ENCODE peak calls at places on chromosomes 5 and 9, in six cellular contexts. Y, K, W, V, G and H are unnamed samples.

GRCh38 chr9:112194969-112195431 is 19.9 kb upstream of the SUSD1 start:
- DNase-seq in Y (no peak), K (no peak), W (no peak), V (no peak), G (no peak), H (no peak)

GRCh38 chr5:81778642-81779041 is 27.7 kb upstream of the SSBP2 start:
- DNase-seq in Y (no peak), K (no peak), W (no peak), V (no peak), G (no peak), H (no peak)

GRCh38 chr9:602716-603115 is 238.8 kb upstream of the DMRT1 start:
- DNase-seq in Y (no peak), K (no peak), W (no peak), V (no peak), G (no peak), H (no peak)

GRCh38 chr5:353599-354580 is 32.4 kb downstream of the AHRR start:
- DNase-seq in Y (no peak), K (no peak), W (no peak), V (no peak), G (no peak), H (peak)

GRCh38 chr5:92309336-92309991 is 926.3 kb upstream of the ARRDC3 start:
- DNase-seq in Y (peak), K (peak), W (peak), V (no peak), G (no peak), H (peak)

GRCh38 chr9:136695955-136696354 is 8.7 kb upstream of the AGPAT2 start:
- DNase-seq in Y (no peak), K (no peak), W (peak), V (no peak), G (no peak), H (no peak)

GRCh38 chr9:19914044-19914443 is 125.2 kb upstream of the SLC24A2 start:
- DNase-seq in Y (no peak), K (no peak), W (no peak), V (no peak), G (no peak), H (no peak)

GRCh38 chr9:112378441-112379176 is 1.3 kb upstream of the HSDL2 start:
- DNase-seq in Y (no peak), K (no peak), W (peak), V (no peak), G (no peak), H (no peak)

GRCh38 chr9:135902655-135903357 is 4.5 kb downstream of the CAMSAP1 start:
- DNase-seq in Y (no peak), K (no peak), W (no peak), V (no peak), G (no peak), H (no peak)

GRCh38 chr9:84932915-84933527 is 263.5 kb downstream of the NTRK2 start:
- DNase-seq in Y (no peak), K (no peak), W (no peak), V (no peak), G (no peak), H (no peak)

GRCh38 chr9:71762900-71763653 is 5.2 kb downstream of the CEMIP2 start:
- DNase-seq in Y (peak), K (peak), W (peak), V (no peak), G (no peak), H (no peak)

GRCh38 chr5:126976520-126977172 is 53.7 kb downstream of the MARCHF3 start:
- DNase-seq in Y (no peak), K (no peak), W (no peak), V (no peak), G (no peak), H (no peak)

GRCh38 chr5:123696948-123697347 is 185.0 kb downstream of the CSNK1G3 start:
- DNase-seq in Y (no peak), K (no peak), W (peak), V (no peak), G (no peak), H (no peak)

GRCh38 chr5:150632305-150633160 is 7.9 kb upstream of the SYNPO start:
- DNase-seq in Y (no peak), K (no peak), W (no peak), V (no peak), G (no peak), H (no peak)

GRCh38 chr5:167912944-167913343 is 378.5 kb upstream of the WWC1 start:
- DNase-seq in Y (no peak), K (no peak), W (no peak), V (no peak), G (no peak), H (no peak)